ENCODE peak calls at places on chromosomes 13 and 19, in five cellular contexts. L, V, D, Y and R are unnamed samples. For H3F3A, the result is how much of the 10 kb centered on the place peaks cover.

GRCh38 chr13:85970727-85971126 is 171.5 kb upstream of the SLITRK6 start:
- DNase-seq in L (peak), V (no peak), D (no peak), Y (peak), R (no peak)

GRCh38 chr19:4738734-4739133 is 15.1 kb upstream of the DPP9 start:
- DNase-seq in L (peak), V (no peak), D (no peak), Y (peak), R (no peak)

GRCh38 chr13:40446365-40446764 is 220.1 kb downstream of the FOXO1 start:
- DNase-seq in L (no peak), V (no peak), D (no peak), Y (no peak), R (no peak)

GRCh38 chr19:54136086-54136863 is 1.3 kb upstream of the CNOT3 start:
- DNase-seq in L (peak), V (peak), D (peak), Y (peak), R (peak)

GRCh38 chr13:107284168-107284567 is 716.2 kb upstream of the ARGLU1 start:
- DNase-seq in L (peak), V (no peak), D (no peak), Y (peak), R (peak)

GRCh38 chr19:50639121-50640112 is at the start of gene SYT3:
- DNase-seq in L (peak), V (peak), D (peak), Y (peak), R (no peak)

GRCh38 chr13:57123660-57124059 is 17.1 kb upstream of the PRR20A start:
- DNase-seq in L (no peak), V (no peak), D (no peak), Y (no peak), R (no peak)

GRCh38 chr13:102440259-102440936 is 38.5 kb upstream of the FGF14 start:
- DNase-seq in L (no peak), V (no peak), D (no peak), Y (no peak), R (no peak)

GRCh38 chr13:76189882-76190519 is 553.9 kb downstream of the LMO7 start:
- DNase-seq in L (no peak), V (peak), D (no peak), Y (no peak), R (no peak)

GRCh38 chr19:2680808-2681207 is 21.7 kb downstream of the GNG7 start:
- DNase-seq in L (no peak), V (no peak), D (no peak), Y (no peak), R (no peak)

GRCh38 chr19:17471410-17472125 is 1.2 kb downstream of the SLC27A1 start:
- DNase-seq in L (no peak), V (peak), D (no peak), Y (no peak), R (no peak)

GRCh38 chr13:32098275-32098674 is 66.7 kb downstream of the FRY start:
- DNase-seq in L (peak), V (no peak), D (no peak), Y (no peak), R (no peak)

GRCh38 chr19:16324384-16325160 is at the start of gene KLF2:
- DNase-seq in L (peak), V (peak), D (peak), Y (peak), R (peak)

GRCh38 chr19:6087074-6087506 is 23.2 kb downstream of the RFX2 start:
- DNase-seq in L (no peak), V (peak), D (peak), Y (no peak), R (no peak)

GRCh38 chr19:58551123-58551497 is 3.8 kb downstream of the CHMP2A start:
- DNase-seq in L (no peak), V (no peak), D (no peak), Y (no peak), R (no peak)

GRCh38 chr19:58551577-58552471 is 3.1 kb downstream of the CHMP2A start:
- DNase-seq in L (no peak), V (no peak), D (no peak), Y (no peak), R (no peak)

GRCh38 chr19:58548859-58549663 is 5.2 kb downstream of the TRIM28 start:
- DNase-seq in L (no peak), V (no peak), D (no peak), Y (no peak), R (no peak)

GRCh38 chr19:58549664-58550361 is 5.1 kb downstream of the CHMP2A start:
- DNase-seq in L (no peak), V (no peak), D (no peak), Y (no peak), R (no peak)

GRCh38 chr19:58550362-58551122 is 4.4 kb downstream of the CHMP2A start:
- DNase-seq in L (no peak), V (no peak), D (no peak), Y (no peak), R (no peak)
- H3F3A ChIP-seq in L (under half), V (half or more), D (half or more), Y (under half), R (under half)

GRCh38 chr19:35345671-35346111 is 2.0 kb upstream of the FFAR1 start:
- DNase-seq in L (no peak), V (no peak), D (no peak), Y (no peak), R (no peak)
- H3F3A ChIP-seq in L (under half), V (under half), D (under half), Y (under half), R (under half)

GRCh38 chr19:32570081-32570785 is 10.8 kb upstream of the PDCD5 start:
- DNase-seq in L (peak), V (peak), D (peak), Y (peak), R (peak)
- H3F3A ChIP-seq in L (under half), V (under half), D (under half), Y (under half), R (under half)

DNA sequence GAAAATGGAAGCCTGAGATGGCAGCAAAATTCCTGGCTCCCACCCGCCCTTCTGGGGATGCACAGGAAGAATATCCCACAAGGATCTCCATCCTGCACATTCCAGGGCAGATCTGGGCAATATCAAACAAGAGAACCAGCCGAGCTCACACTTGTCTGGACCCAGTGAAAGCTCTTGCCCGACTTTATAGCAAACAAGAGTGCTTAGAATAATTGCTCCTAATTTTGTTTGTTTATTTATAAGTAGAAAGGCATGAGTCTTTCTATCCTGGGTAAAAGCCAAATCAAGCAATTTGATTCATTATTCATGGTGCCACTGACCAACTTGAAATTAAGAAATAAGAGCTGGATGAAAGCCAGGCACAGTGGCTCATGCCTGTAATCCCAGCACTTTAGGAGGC is 110.4 kb upstream of the ABCC4 start:
- DNase-seq in L (peak), V (no peak), D (no peak), Y (no peak), R (no peak)
- H3F3A ChIP-seq in L (under half), V (under half), D (under half), Y (under half), R (under half)

DNA sequence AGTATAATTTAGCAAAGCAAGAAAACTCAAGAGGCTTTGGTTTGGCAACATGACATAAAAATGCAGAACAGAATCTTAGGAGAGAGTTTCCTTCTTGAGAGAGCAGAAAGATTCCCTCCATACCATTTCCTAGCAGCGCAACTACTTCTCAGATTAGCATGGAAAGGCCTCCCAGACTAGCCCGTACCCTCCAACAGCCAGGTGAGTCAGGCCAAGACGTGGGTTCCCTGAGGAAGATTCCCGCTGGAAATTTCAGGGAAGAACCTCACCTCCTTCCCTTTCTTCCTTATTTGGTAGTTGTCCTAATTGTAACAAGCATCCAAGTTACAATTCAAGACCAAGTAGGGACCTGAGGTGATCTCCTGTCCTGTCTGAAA is 12.3 kb downstream of the COL4A2 start:
- DNase-seq in L (no peak), V (no peak), D (no peak), Y (no peak), R (no peak)
- H3F3A ChIP-seq in L (under half), V (under half), D (under half), Y (under half), R (under half)

DNA sequence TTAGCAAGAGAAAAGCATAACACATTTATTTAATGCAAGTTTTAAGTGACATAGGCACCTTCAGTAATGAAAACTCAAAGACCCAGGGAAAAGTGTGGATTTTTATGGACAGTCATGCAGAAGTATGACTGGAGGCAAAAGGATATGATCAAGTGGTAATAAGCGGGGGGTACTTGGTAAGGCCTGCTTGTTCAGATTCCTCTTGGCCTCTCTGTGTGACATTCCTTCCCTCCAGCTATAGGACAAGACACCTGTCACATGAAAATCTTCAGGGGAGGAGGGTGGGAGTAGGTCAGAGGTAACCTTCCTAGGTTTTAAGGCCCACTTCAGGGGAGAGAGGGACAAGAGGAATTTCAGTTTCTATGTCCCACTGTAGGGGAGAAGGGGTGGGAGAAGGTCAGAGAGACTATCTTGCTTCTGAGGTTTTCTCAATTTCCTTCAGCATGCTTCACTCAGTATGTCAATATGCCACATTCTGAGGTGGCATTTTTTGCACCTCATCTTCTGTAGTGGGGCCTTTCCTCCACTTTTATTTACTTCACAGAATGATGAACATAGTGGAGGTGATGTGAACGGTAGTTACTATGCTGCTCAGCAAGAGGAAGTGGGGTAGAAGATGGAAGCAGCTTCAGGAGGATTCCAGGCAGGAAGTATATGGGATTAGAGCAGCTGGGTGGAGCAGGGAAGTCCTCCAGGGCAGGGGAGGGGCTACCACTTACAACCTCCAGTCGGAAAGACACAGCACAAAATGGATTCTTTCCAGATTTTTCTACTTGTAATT is 73.2 kb upstream of the RFC3 start:
- DNase-seq in L (peak), V (no peak), D (no peak), Y (peak), R (no peak)
- H3F3A ChIP-seq in L (under half), V (under half), D (under half), Y (under half), R (under half)

GRCh38 chr19:1266818-1267440 is 2.2 kb upstream of the CIRBP start:
- DNase-seq in L (peak), V (peak), D (peak), Y (peak), R (peak)

GRCh38 chr19:1269065-1269477 is at the start of gene CIRBP:
- DNase-seq in L (peak), V (peak), D (peak), Y (peak), R (peak)

GRCh38 chr19:1267441-1268391 is 1.4 kb upstream of the CIRBP start:
- DNase-seq in L (peak), V (no peak), D (peak), Y (no peak), R (no peak)

GRCh38 chr19:1269478-1270167 is 491 bp downstream of the CIRBP start:
- DNase-seq in L (peak), V (peak), D (peak), Y (peak), R (peak)

GRCh38 chr19:1268392-1269064 is 604 bp upstream of the CIRBP start:
- DNase-seq in L (no peak), V (no peak), D (no peak), Y (no peak), R (no peak)
- H3F3A ChIP-seq in L (under half), V (half or more), D (half or more), Y (under half), R (under half)

GRCh38 chr13:112734696-112735547 is 45.1 kb downstream of the ATP11A start:
- DNase-seq in L (no peak), V (no peak), D (no peak), Y (no peak), R (no peak)

GRCh38 chr13:112735791-112736190 is 46.0 kb downstream of the ATP11A start:
- DNase-seq in L (no peak), V (peak), D (no peak), Y (no peak), R (no peak)

GRCh38 chr13:112740502-112741131 is 50.8 kb downstream of the ATP11A start:
- DNase-seq in L (peak), V (no peak), D (no peak), Y (no peak), R (no peak)

GRCh38 chr13:112738606-112739005 is 48.8 kb downstream of the ATP11A start:
- DNase-seq in L (no peak), V (no peak), D (no peak), Y (no peak), R (no peak)

GRCh38 chr13:112737329-112737728 is 47.5 kb downstream of the ATP11A start:
- DNase-seq in L (no peak), V (no peak), D (no peak), Y (no peak), R (no peak)
- H3F3A ChIP-seq in L (under half), V (under half), D (under half), Y (under half), R (under half)

DNA sequence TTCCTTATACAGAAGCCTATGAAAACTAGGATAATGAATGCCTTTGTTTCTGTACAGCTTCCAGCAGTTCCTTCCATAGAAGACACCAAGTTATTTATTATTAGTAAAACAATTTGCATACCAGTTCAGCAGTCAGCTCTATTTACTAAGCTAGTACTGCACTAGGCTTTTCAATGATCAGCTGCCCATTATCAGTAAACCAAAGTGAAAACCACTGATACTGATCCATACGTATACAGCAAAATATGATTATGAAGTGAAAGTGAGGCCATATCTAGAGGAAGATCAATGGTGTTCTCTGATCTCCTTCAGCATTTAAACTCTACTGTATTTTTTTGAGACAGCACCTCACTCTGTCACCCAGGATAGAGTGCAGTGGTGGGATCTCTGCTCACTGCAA is 3.2 kb downstream of the TPT1 start:
- DNase-seq in L (no peak), V (no peak), D (no peak), Y (no peak), R (no peak)
- H3F3A ChIP-seq in L (half or more), V (half or more), D (half or more), Y (under half), R (half or more)

GRCh38 chr19:46932346-46932745 is 71.5 kb downstream of the ARHGAP35 start:
- DNase-seq in L (peak), V (no peak), D (no peak), Y (peak), R (peak)
- H3F3A ChIP-seq in L (under half), V (under half), D (under half), Y (under half), R (under half)